ENCODE peak calls at places on chromosomes 12 and 14, in eight cellular contexts. R is neural progenitor cell; V is HepG2; G is transverse colon; I is psoas muscle; X is CD8-positive, alpha-beta T cell; D is tibial artery; E is body of pancreas. C is an unnamed sample. For H3K4me1, the result is how much of the 10 kb centered on the place peaks cover.

GRCh38 chr14:23195552-23196101 is 12.2 kb upstream of the SLC7A8 start:
- DNase-seq in R (no peak), V (peak), G (no peak), I (no peak), X (no peak), D (no peak), E (no peak), C (no peak)

GRCh38 chr12:128820723-128821432 is 2.9 kb downstream of the SLC15A4 start:
- DNase-seq in R (no peak), V (no peak), G (peak), I (peak), X (peak), D (no peak), E (no peak), C (peak)

GRCh38 chr14:73259837-73260236 is 22.5 kb downstream of the PAPLN start:
- DNase-seq in R (no peak), V (no peak), G (no peak), I (no peak), X (no peak), D (no peak), E (no peak), C (no peak)

GRCh38 chr12:57836442-57837375 is 9.8 kb downstream of the CTDSP2 start:
- DNase-seq in R (peak), V (no peak), G (peak), I (peak), X (peak), D (peak), E (peak), C (peak)

GRCh38 chr12:132955933-132956725 is at the start of gene ZNF605:
- DNase-seq in R (peak), V (peak), G (peak), I (peak), X (peak), D (peak), E (peak), C (peak)

GRCh38 chr12:114935658-114936057 is 251.7 kb upstream of the TBX3 start:
- DNase-seq in R (no peak), V (no peak), G (no peak), I (no peak), X (no peak), D (no peak), E (no peak), C (no peak)

GRCh38 chr12:100767950-100768349 is 26.6 kb upstream of the ANO4 start:
- DNase-seq in R (no peak), V (no peak), G (no peak), I (peak), X (no peak), D (no peak), E (no peak), C (no peak)

GRCh38 chr12:58633479-58633878 is 286.8 kb downstream of the LRIG3 start:
- DNase-seq in R (no peak), V (no peak), G (no peak), I (no peak), X (no peak), D (no peak), E (no peak), C (no peak)

GRCh38 chr12:39464976-39465375 is 22.1 kb upstream of the KIF21A start:
- DNase-seq in R (no peak), V (no peak), G (no peak), I (no peak), X (no peak), D (no peak), E (no peak), C (no peak)

GRCh38 chr14:29056167-29056566 is 289.6 kb downstream of the FOXG1 start:
- DNase-seq in R (no peak), V (no peak), G (no peak), I (no peak), X (no peak), D (no peak), E (no peak), C (no peak)

GRCh38 chr12:65609359-65609771 is 214.9 kb upstream of the HMGA2 start:
- DNase-seq in R (no peak), V (no peak), G (no peak), I (no peak), X (no peak), D (no peak), E (no peak), C (no peak)

GRCh38 chr14:49461529-49462401 is 124.4 kb downstream of the RPS29 start:
- DNase-seq in R (peak), V (peak), G (peak), I (no peak), X (peak), D (no peak), E (peak), C (peak)

GRCh38 chr14:31252865-31253264 is 45.3 kb upstream of the HECTD1 start:
- DNase-seq in R (no peak), V (no peak), G (no peak), I (no peak), X (no peak), D (no peak), E (no peak), C (no peak)

GRCh38 chr12:54977155-54977554 is 7.4 kb downstream of the TESPA1 start:
- DNase-seq in R (no peak), V (no peak), G (no peak), I (no peak), X (no peak), D (no peak), E (no peak), C (no peak)

GRCh38 chr14:30873308-30874119 is 845 bp upstream of the COCH start:
- DNase-seq in R (no peak), V (no peak), G (no peak), I (no peak), X (no peak), D (no peak), E (no peak), C (no peak)

GRCh38 chr14:42378880-42379279 is 772.2 kb downstream of the LRFN5 start:
- DNase-seq in R (no peak), V (no peak), G (no peak), I (no peak), X (no peak), D (no peak), E (no peak), C (no peak)

GRCh38 chr14:105070760-105071137 is 5.5 kb upstream of the GPR132 start:
- DNase-seq in R (no peak), V (no peak), G (no peak), I (no peak), X (peak), D (no peak), E (no peak), C (no peak)

GRCh38 chr12:121391619-121392324 is 8.1 kb upstream of the RNF34 start:
- DNase-seq in R (no peak), V (no peak), G (peak), I (no peak), X (no peak), D (no peak), E (no peak), C (no peak)

GRCh38 chr12:10716704-10717315 is 6.3 kb downstream of the YBX3 start:
- DNase-seq in R (peak), V (no peak), G (peak), I (peak), X (no peak), D (peak), E (peak), C (peak)

GRCh38 chr12:93777249-93777648 is 100.1 kb downstream of the CRADD start:
- DNase-seq in R (no peak), V (no peak), G (no peak), I (no peak), X (no peak), D (no peak), E (no peak), C (peak)

GRCh38 chr12:52480073-52480472 is 6.5 kb upstream of the KRT6C start:
- DNase-seq in R (no peak), V (no peak), G (no peak), I (no peak), X (no peak), D (no peak), E (no peak), C (no peak)

GRCh38 chr14:99273025-99273723 is 1.2 kb upstream of the BCL11B start:
- DNase-seq in R (peak), V (peak), G (peak), I (no peak), X (peak), D (no peak), E (no peak), C (no peak)

GRCh38 chr14:81831128-81831815 is 297.6 kb upstream of the SEL1L start:
- DNase-seq in R (peak), V (no peak), G (no peak), I (peak), X (no peak), D (peak), E (peak), C (peak)

GRCh38 chr14:55518391-55518790 is 61.6 kb upstream of the KTN1 start:
- DNase-seq in R (no peak), V (no peak), G (no peak), I (no peak), X (no peak), D (no peak), E (no peak), C (no peak)

GRCh38 chr14:61226015-61226654 is 55.0 kb downstream of the TMEM30B start:
- DNase-seq in R (no peak), V (no peak), G (no peak), I (no peak), X (no peak), D (no peak), E (no peak), C (no peak)

GRCh38 chr14:61225304-61225703 is 55.8 kb downstream of the TMEM30B start:
- DNase-seq in R (no peak), V (no peak), G (no peak), I (no peak), X (no peak), D (no peak), E (no peak), C (no peak)

GRCh38 chr14:61222388-61222787 is 58.8 kb downstream of the TMEM30B start:
- DNase-seq in R (no peak), V (no peak), G (no peak), I (no peak), X (no peak), D (no peak), E (no peak), C (no peak)

GRCh38 chr14:61221906-61222305 is 59.2 kb downstream of the TMEM30B start:
- DNase-seq in R (no peak), V (no peak), G (no peak), I (no peak), X (no peak), D (no peak), E (no peak), C (no peak)

GRCh38 chr14:61223552-61223951 is 57.6 kb downstream of the TMEM30B start:
- DNase-seq in R (no peak), V (no peak), G (no peak), I (no peak), X (no peak), D (no peak), E (no peak), C (no peak)
- H3K4me1 ChIP-seq in R (under half), V (under half), G (under half), I (under half), X (under half), D (under half), E (under half), C (under half)

DNA sequence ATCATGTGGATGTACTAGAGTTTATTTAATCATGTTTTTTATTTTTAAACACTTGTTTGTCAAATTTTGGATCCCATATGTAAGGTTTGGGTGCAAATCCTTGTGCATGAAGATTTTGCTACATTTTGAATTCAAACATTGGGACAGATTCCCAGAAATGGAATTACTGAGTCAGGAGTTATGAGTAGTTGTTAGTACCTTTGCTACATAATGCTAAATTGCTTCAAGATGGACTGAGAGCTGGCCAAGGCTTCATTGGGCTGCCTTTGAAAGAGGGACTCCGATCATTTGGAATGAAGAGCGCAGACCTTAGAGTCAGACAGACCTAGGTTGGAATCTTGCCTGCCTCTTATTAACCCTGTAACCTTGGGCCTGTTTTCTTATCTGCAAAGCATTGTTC is 154.9 kb upstream of the PWP1 start:
- DNase-seq in R (no peak), V (no peak), G (no peak), I (no peak), X (no peak), D (no peak), E (no peak), C (no peak)
- TF ChIP-seq CTCF in R (no peak), V (no peak), G (no peak), I (no peak), X (no peak), D (no peak), E (no peak), C (no peak)

GRCh38 chr12:7180685-7181084 is 8.8 kb upstream of the PEX5 start:
- DNase-seq in R (no peak), V (no peak), G (no peak), I (no peak), X (no peak), D (no peak), E (no peak), C (no peak)
- H3K27ac ChIP-seq in R (no peak), V (no peak), G (no peak), I (no peak), X (no peak), D (no peak), E (no peak), C (no peak)

GRCh38 chr12:105970885-105971284 is 167.9 kb downstream of the NUAK1 start:
- DNase-seq in R (no peak), V (no peak), G (no peak), I (no peak), X (no peak), D (no peak), E (no peak), C (no peak)
- H3K4me1 ChIP-seq in R (under half), V (under half), G (under half), I (under half), X (under half), D (under half), E (under half), C (under half)

GRCh38 chr14:26163761-26164160 is 434.1 kb downstream of the NOVA1 start:
- DNase-seq in R (peak), V (peak), G (no peak), I (no peak), X (no peak), D (no peak), E (no peak), C (no peak)
- TF ChIP-seq CTCF in R (peak), V (peak), G (peak), I (no peak), X (no peak), D (no peak), E (peak), C (no peak)

DNA sequence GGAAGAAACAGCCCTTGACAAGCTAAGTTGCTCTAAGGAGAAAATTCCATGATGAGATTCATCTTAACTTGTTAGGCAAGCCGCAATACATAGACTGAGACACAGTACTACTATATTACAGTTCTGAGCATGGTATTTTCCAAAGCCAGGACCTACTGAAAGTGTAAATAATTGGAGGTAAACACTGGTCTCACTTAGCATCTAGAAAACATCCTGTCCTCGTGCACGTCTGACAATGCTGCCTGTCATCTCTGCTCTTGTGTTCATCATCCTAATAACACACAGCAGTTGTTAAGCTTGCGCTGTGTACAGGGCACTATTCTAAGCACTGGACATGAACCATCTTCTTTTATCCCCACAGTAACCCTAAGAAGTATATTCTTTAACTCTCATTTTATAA is 64.2 kb downstream of the GNG2 start:
- DNase-seq in R (no peak), V (no peak), G (no peak), I (no peak), X (no peak), D (no peak), E (no peak), C (no peak)
- H3K27ac ChIP-seq in R (no peak), V (no peak), G (no peak), I (no peak), X (no peak), D (no peak), E (no peak), C (no peak)